ENCODE peak calls at places on chromosomes 16 and 17, in eight cellular contexts. S, U, I, G, Y, W, N and P are unnamed samples.

GRCh38 chr17:29784661-29785060 is 145.4 kb downstream of the SSH2 start:
- DNase-seq in G (no peak), U (no peak), W (no peak), I (no peak), S (no peak), Y (no peak), N (no peak), P (no peak)

GRCh38 chr17:4187076-4187475 is 44.1 kb downstream of the CYB5D2 start:
- DNase-seq in N (no peak), I (no peak), Y (no peak), G (no peak), U (no peak), W (no peak), S (no peak), P (no peak)

GRCh38 chr17:34644941-34645550 is 65.7 kb downstream of the TMEM132E start:
- DNase-seq in U (no peak), G (no peak), S (no peak), N (no peak), W (no peak), Y (peak), I (no peak), P (no peak)

GRCh38 chr16:85329059-85329812 is 217.0 kb upstream of the CIBAR2 start:
- DNase-seq in I (no peak), U (no peak), G (no peak), Y (peak), W (no peak), N (no peak), S (no peak), P (no peak)

GRCh38 chr17:382644-383533 is 30.3 kb upstream of the RPH3AL start:
- DNase-seq in I (peak), U (peak), S (peak), W (peak), Y (peak), G (no peak), N (no peak), P (no peak)

GRCh38 chr17:10812674-10813073 is 8.8 kb upstream of the TMEM238L start:
- DNase-seq in N (no peak), G (peak), S (peak), I (no peak), W (no peak), Y (no peak), U (no peak), P (no peak)

GRCh38 chr16:35252356-35252936 is 1793.0 kb downstream of the TP53TG3F start:
- DNase-seq in I (no peak), U (no peak), Y (no peak), W (no peak), N (no peak), G (no peak), S (no peak), P (no peak)

GRCh38 chr17:17944253-17944652 is 27.9 kb downstream of the TOM1L2 start:
- DNase-seq in U (no peak), N (no peak), S (no peak), W (no peak), G (no peak), I (no peak), Y (no peak), P (no peak)

GRCh38 chr16:4372315-4372577 is 598 bp downstream of the VASN start:
- DNase-seq in G (no peak), S (no peak), W (no peak), N (no peak), I (no peak), U (no peak), Y (no peak), P (no peak)

GRCh38 chr17:3894927-3895343 is 2.1 kb upstream of the CAMKK1 start:
- DNase-seq in U (no peak), Y (peak), G (no peak), N (no peak), S (peak), I (no peak), W (no peak), P (no peak)

GRCh38 chr16:71214771-71215381 is 15.6 kb downstream of the HYDIN start:
- DNase-seq in S (no peak), U (peak), I (no peak), G (no peak), W (no peak), Y (no peak), N (no peak), P (no peak)

GRCh38 chr16:48393843-48394703 is 8.9 kb upstream of the SIAH1 start:
- DNase-seq in N (peak), G (no peak), S (peak), Y (peak), I (no peak), W (peak), U (no peak), P (no peak)

GRCh38 chr17:67520916-67521772 is 144.1 kb downstream of the PITPNC1 start:
- DNase-seq in S (no peak), U (no peak), Y (no peak), I (no peak), G (no peak), W (no peak), N (no peak), P (no peak)

GRCh38 chr17:44088254-44088653 is 17.7 kb downstream of the G6PC3 start:
- DNase-seq in S (no peak), U (no peak), I (no peak), G (no peak), Y (no peak), W (no peak), N (no peak), P (no peak)

GRCh38 chr17:67025216-67025792 is 19.1 kb upstream of the CACNG1 start:
- DNase-seq in G (no peak), U (no peak), I (no peak), N (no peak), W (no peak), Y (no peak), S (peak), P (no peak)

GRCh38 chr16:84507011-84507982 is 2.8 kb upstream of the MEAK7 start:
- DNase-seq in S (no peak), Y (no peak), I (no peak), U (no peak), N (no peak), W (no peak), G (no peak), P (peak)

GRCh38 chr17:35167046-35167445 is 19.4 kb downstream of the UNC45B start:
- DNase-seq in S (no peak), U (no peak), W (no peak), Y (no peak), I (no peak), N (peak), G (no peak), P (no peak)

GRCh38 chr17:68198931-68199836 is 48.7 kb upstream of the AMZ2 start:
- DNase-seq in I (no peak), G (no peak), N (no peak), S (no peak), Y (no peak), W (no peak), U (peak), P (peak)

GRCh38 chr16:75097941-75098897 is 18.4 kb downstream of the LDHD start:
- DNase-seq in G (no peak), S (no peak), U (no peak), Y (no peak), N (no peak), I (no peak), W (no peak), P (peak)

GRCh38 chr16:71637398-71637797 is 11.4 kb downstream of the MARVELD3 start:
- DNase-seq in Y (no peak), U (peak), S (no peak), W (no peak), G (no peak), I (peak), N (no peak), P (no peak)

GRCh38 chr17:44197980-44198720 is 1.5 kb downstream of the ATXN7L3 start:
- DNase-seq in I (no peak), W (no peak), G (no peak), S (no peak), U (peak), N (no peak), Y (no peak), P (peak)

GRCh38 chr17:70024253-70024652 is 50.8 kb upstream of the KCNJ16 start:
- DNase-seq in S (no peak), N (no peak), W (no peak), U (no peak), I (no peak), G (no peak), Y (no peak), P (no peak)

GRCh38 chr16:64687089-64687488 is 434.8 kb downstream of the CDH11 start:
- DNase-seq in S (no peak), I (no peak), N (no peak), G (no peak), W (no peak), Y (no peak), U (no peak), P (no peak)

GRCh38 chr17:80622170-80622466 is 77.5 kb downstream of the RPTOR start:
- DNase-seq in W (no peak), G (no peak), I (no peak), Y (no peak), S (no peak), U (no peak), N (no peak), P (no peak)

GRCh38 chr17:49573510-49574282 is 2.0 kb upstream of the NXPH3 start:
- DNase-seq in S (no peak), G (no peak), N (peak), I (no peak), Y (no peak), U (no peak), W (no peak), P (no peak)

GRCh38 chr16:11679941-11680911 is 12.0 kb downstream of the SNN start:
- DNase-seq in G (no peak), N (peak), U (no peak), S (no peak), W (peak), I (no peak), Y (no peak), P (no peak)

GRCh38 chr16:27355610-27356009 is 41.8 kb downstream of the IL4R start:
- DNase-seq in G (peak), I (no peak), U (no peak), W (no peak), N (no peak), S (peak), Y (peak), P (peak)

GRCh38 chr17:58318627-58319180 is 9.9 kb downstream of the TSPOAP1 start:
- DNase-seq in U (no peak), N (no peak), Y (no peak), G (no peak), I (no peak), S (peak), W (no peak), P (no peak)

GRCh38 chr16:66490774-66491715 is 58.9 kb downstream of the TK2 start:
- DNase-seq in G (no peak), I (no peak), N (peak), W (peak), U (no peak), S (no peak), Y (no peak), P (no peak)

GRCh38 chr16:15942901-15943690 is 6.3 kb upstream of the ABCC1 start:
- DNase-seq in W (no peak), Y (no peak), S (no peak), I (no peak), U (no peak), N (no peak), G (no peak), P (no peak)

GRCh38 chr16:83887088-83887487 is 11.8 kb upstream of the MLYCD start:
- DNase-seq in S (peak), N (no peak), Y (no peak), W (peak), G (no peak), U (no peak), I (no peak), P (no peak)

GRCh38 chr17:50219939-50220465 is 18.6 kb upstream of the COL1A1 start:
- DNase-seq in Y (no peak), U (peak), G (no peak), I (no peak), W (no peak), N (no peak), S (no peak), P (no peak)

DNA sequence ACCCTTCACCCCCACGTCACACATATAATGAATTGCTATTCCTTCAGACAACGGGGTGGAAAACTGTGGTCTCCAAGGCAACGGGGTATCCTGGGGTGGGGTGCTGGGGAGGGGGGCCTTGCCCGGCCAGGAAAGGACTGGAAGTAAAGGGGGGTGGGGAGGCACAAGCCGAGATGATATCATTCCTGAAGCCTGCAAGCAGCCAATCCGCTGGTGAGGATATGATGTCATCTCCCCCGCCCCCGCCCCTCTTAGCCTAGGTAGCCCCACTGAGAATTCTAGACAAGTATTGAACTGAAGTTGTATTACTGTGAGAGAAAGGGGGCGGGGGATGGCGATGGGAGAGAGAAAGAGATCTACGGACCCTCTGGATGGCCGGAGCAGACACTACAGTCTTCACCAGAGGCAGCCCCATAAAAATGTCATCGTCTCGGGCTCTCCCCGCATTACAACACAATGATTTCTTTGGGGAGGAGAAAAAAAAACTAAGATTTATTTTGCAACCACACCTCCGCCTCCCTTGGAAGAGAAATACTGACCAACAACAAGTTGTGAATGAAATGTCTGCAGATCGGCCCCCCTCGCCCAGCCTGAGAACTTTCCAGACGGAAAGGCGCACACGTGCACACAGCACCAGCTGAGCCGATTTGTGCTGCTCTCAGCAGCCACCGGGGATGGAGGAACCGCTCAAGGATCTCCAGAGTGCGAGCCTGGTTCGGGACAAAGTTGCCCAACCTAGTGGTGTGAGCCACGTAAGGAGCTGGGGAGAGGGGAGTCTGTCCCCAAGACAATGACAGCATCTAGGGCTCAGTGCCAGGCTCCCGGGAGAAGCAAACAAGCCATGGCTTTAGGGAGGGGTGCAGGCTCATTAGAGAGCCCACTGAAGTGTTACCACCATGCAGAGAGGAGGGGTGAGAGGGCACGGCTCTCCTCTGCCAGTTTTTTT is 222.0 kb downstream of the SOX9 start:
- DNase-seq in G (peak), N (no peak), I (no peak), S (no peak), Y (no peak), W (peak), U (no peak), P (no peak)
- H3K27ac ChIP-seq in G (no peak), N (no peak), I (no peak), S (no peak), Y (no peak), W (peak), U (no peak), P (no peak)

GRCh38 chr17:77330602-77331081 is 189.9 kb downstream of the SEC14L1 start:
- DNase-seq in S (no peak), N (peak), U (no peak), I (no peak), W (peak), G (no peak), Y (peak), P (no peak)

GRCh38 chr17:77332981-77333685 is 192.4 kb downstream of the SEC14L1 start:
- DNase-seq in N (peak), Y (no peak), W (peak), I (no peak), S (no peak), G (no peak), U (no peak), P (no peak)

GRCh38 chr17:77329741-77330531 is 189.2 kb downstream of the SEC14L1 start:
- DNase-seq in G (no peak), W (peak), U (no peak), S (no peak), I (no peak), Y (peak), N (peak), P (no peak)

GRCh38 chr17:77332034-77332971 is 191.5 kb downstream of the SEC14L1 start:
- DNase-seq in S (no peak), I (no peak), U (no peak), G (no peak), W (peak), N (peak), Y (peak), P (peak)

GRCh38 chr17:77331161-77331864 is 190.5 kb downstream of the SEC14L1 start:
- DNase-seq in U (peak), N (peak), S (peak), I (no peak), G (peak), W (peak), Y (peak), P (peak)
- H3K27ac ChIP-seq in U (no peak), N (no peak), S (no peak), I (peak), G (peak), W (peak), Y (no peak), P (peak)

GRCh38 chr16:2512920-2513404 is 790 bp upstream of the ATP6V0C start:
- DNase-seq in I (no peak), Y (peak), G (no peak), S (peak), U (no peak), W (no peak), N (no peak), P (no peak)
- H3K27ac ChIP-seq in I (no peak), Y (peak), G (peak), S (peak), U (peak), W (peak), N (peak), P (peak)

DNA sequence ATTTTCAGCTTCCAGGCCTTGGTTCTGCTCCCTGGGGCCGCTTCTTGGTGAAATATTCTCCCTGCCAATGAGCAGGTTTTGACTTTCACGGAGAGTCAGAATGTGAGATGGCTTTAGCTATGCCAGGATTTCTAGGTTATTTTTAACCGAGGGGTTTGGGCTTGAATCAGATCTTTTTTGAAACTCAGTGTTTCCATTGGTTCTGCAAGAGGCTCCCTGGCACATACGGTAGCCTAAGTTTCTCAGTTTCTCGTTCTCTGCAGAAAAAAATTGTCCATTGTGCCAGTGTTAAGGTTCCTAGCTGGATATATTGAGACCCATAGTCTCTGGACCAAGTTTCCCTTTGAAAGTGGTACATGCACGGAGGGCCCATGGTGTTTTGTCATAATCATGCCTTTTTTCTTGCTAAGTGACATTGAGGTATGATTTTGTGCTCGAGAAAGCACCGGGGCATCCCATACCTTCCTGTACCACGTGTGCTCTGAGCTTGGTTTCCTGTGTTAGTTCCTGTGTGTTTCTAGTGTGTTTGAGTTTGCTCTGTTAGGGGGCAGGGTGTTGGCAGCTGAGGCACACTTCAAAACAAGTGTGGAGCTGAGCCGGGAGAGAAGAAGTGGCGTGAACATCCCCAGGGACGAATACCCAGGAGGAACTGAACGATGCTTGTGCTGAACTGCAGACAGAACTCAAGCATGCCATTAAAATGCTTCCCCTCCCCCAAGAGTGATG is 127.2 kb downstream of the HS3ST3B1 start:
- DNase-seq in I (no peak), U (no peak), N (no peak), Y (no peak), G (no peak), S (no peak), W (no peak), P (peak)
- H3K27ac ChIP-seq in I (no peak), U (no peak), N (no peak), Y (no peak), G (no peak), S (no peak), W (no peak), P (peak)

GRCh38 chr17:32488177-32488542 is 1.4 kb downstream of the CDK5R1 start:
- DNase-seq in U (no peak), S (no peak), G (no peak), Y (no peak), W (no peak), I (no peak), N (no peak), P (no peak)
- H3K27ac ChIP-seq in U (no peak), S (no peak), G (no peak), Y (peak), W (peak), I (no peak), N (no peak), P (peak)

DNA sequence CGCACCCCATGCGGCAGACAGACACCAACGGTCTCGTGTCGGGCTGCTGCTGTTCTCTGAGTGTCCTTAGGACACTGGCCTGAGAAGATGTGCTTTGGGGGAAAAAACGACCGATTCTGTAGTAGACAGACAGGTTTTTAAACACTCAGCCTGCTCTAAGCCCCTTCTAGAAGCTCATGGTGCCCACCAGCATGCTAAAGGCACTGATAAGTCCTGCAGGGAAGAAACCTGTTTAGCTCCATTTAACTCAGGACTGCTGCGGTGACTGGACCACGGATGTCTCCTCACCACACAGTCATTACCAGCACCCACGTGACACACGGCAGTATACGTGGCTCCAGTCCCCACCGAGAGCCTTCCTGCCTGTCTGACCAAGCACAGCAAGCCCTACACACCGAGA is 19.1 kb upstream of the APRT start:
- DNase-seq in N (no peak), Y (no peak), W (no peak), G (no peak), S (no peak), I (no peak), U (no peak), P (no peak)
- H3K27ac ChIP-seq in N (no peak), Y (no peak), W (no peak), G (peak), S (no peak), I (no peak), U (no peak), P (no peak)

GRCh38 chr16:21608647-21609328 is 9.4 kb downstream of the METTL9 start:
- DNase-seq in N (no peak), W (no peak), G (no peak), S (no peak), I (no peak), Y (no peak), U (no peak), P (no peak)
- H3K27ac ChIP-seq in N (no peak), W (no peak), G (no peak), S (no peak), I (no peak), Y (no peak), U (no peak), P (no peak)

GRCh38 chr17:65323055-65323454 is 185.9 kb downstream of the RGS9 start:
- DNase-seq in Y (no peak), U (no peak), N (no peak), G (no peak), S (no peak), W (no peak), I (no peak), P (no peak)
- H3K27ac ChIP-seq in Y (no peak), U (no peak), N (no peak), G (no peak), S (no peak), W (no peak), I (no peak), P (no peak)